ENCODE peak calls at places on chromosomes 11 and 22, in four cellular contexts. D, L, A and N are unnamed samples.

GRCh38 chr22:22357024-22357868 is 112.7 kb downstream of the VPREB1 start:
- DNase-seq in D (peak; percentile 57), L (peak; percentile 64), A (peak; percentile 44), N (peak; percentile 67)

GRCh38 chr11:128598755-128599154 is 11.4 kb upstream of the ETS1 start:
- DNase-seq in D (no peak), L (no peak), A (no peak), N (no peak)

GRCh38 chr22:36234919-36235318 is 4.4 kb downstream of the APOL2 start:
- DNase-seq in D (no peak), L (no peak), A (no peak), N (no peak)

GRCh38 chr11:102810943-102811528 is 13.1 kb upstream of the MMP1 start:
- DNase-seq in D (no peak), L (no peak), A (no peak), N (no peak)

GRCh38 chr11:102199673-102200072 is 89.4 kb downstream of the YAP1 start:
- DNase-seq in D (no peak), L (no peak), A (no peak), N (no peak)

GRCh38 chr22:17990167-17990566 is 34.2 kb downstream of the MICAL3 start:
- DNase-seq in D (no peak), L (no peak), A (no peak), N (no peak)

GRCh38 chr11:77381749-77382693 is 80.5 kb upstream of the GDPD4 start:
- DNase-seq in D (no peak), L (no peak), A (no peak), N (no peak)

GRCh38 chr11:108609681-108610080 is 16.1 kb upstream of the EXPH5 start:
- DNase-seq in D (no peak), L (no peak), A (no peak), N (no peak)

GRCh38 chr11:69902337-69902736 is 83.1 kb upstream of the FGF3 start:
- DNase-seq in D (no peak), L (no peak), A (no peak), N (no peak)

GRCh38 chr22:48084041-48084748 is 1321.7 kb downstream of the TBC1D22A start:
- DNase-seq in D (no peak), L (no peak), A (no peak), N (no peak)

GRCh38 chr11:61645179-61645868 is 34.9 kb upstream of the DAGLA start:
- DNase-seq in D (no peak), L (peak; percentile 43), A (no peak), N (no peak)

GRCh38 chr11:12139144-12139881 is 28.9 kb downstream of the MICAL2 start:
- DNase-seq in D (no peak), L (no peak), A (no peak), N (peak; percentile 75)

GRCh38 chr11:2730323-2731284 is 30.8 kb upstream of the KCNQ1OT1 start:
- DNase-seq in D (no peak), L (no peak), A (no peak), N (no peak)

GRCh38 chr11:99554232-99554903 is 533.6 kb downstream of the CNTN5 start:
- DNase-seq in D (no peak), L (no peak), A (no peak), N (no peak)

GRCh38 chr11:69344570-69345145 is 50.7 kb downstream of the MYEOV start:
- DNase-seq in D (no peak), L (no peak), A (no peak), N (peak; percentile 28)

GRCh38 chr11:112756166-112756565 is 205.1 kb upstream of the NCAM1 start:
- DNase-seq in D (no peak), L (no peak), A (no peak), N (no peak)

GRCh38 chr22:40666151-40666848 is 13.0 kb upstream of the MCHR1 start:
- DNase-seq in D (no peak), L (peak; percentile 61), A (no peak), N (peak; percentile 72)

GRCh38 chr11:10325398-10326079 is 20.7 kb downstream of the ADM start:
- DNase-seq in D (no peak), L (no peak), A (no peak), N (no peak)

GRCh38 chr22:39908737-39909136 is 7.9 kb downstream of the GRAP2 start:
- DNase-seq in D (no peak), L (no peak), A (no peak), N (no peak)

GRCh38 chr11:67238894-67239794 is 27.1 kb upstream of the GRK2 start:
- DNase-seq in D (no peak), L (no peak), A (no peak), N (no peak)

GRCh38 chr11:22926341-22926740 is 66.1 kb upstream of the CCDC179 start:
- DNase-seq in D (no peak), L (no peak), A (no peak), N (no peak)

GRCh38 chr11:22923561-22923960 is 63.3 kb upstream of the CCDC179 start:
- DNase-seq in D (no peak), L (no peak), A (no peak), N (no peak)

GRCh38 chr11:22927793-22928192 is 67.5 kb upstream of the CCDC179 start:
- DNase-seq in D (no peak), L (no peak), A (no peak), N (no peak)

GRCh38 chr11:22920939-22921565 is 60.8 kb upstream of the CCDC179 start:
- DNase-seq in D (no peak), L (no peak), A (no peak), N (no peak)

GRCh38 chr11:22922672-22923071 is 62.4 kb upstream of the CCDC179 start:
- DNase-seq in D (no peak), L (no peak), A (no peak), N (no peak)
- H3K4me3 ChIP-seq in D (no peak overlapping the region), L (no peak overlapping the region), A (no peak overlapping the region), N (peak overlapping the region; percentile 26)

GRCh38 chr22:49747130-49747529 is 80.5 kb downstream of the BRD1 start:
- DNase-seq in D (no peak), L (no peak), A (no peak), N (no peak)

GRCh38 chr22:49747705-49748104 is 80.0 kb downstream of the BRD1 start:
- DNase-seq in D (no peak), L (no peak), A (no peak), N (no peak)

GRCh38 chr22:49749885-49750510 is 77.7 kb downstream of the BRD1 start:
- DNase-seq in D (no peak), L (no peak), A (no peak), N (no peak)

GRCh38 chr22:49748514-49748913 is 79.2 kb downstream of the BRD1 start:
- DNase-seq in D (no peak), L (no peak), A (no peak), N (no peak)

GRCh38 chr22:49749227-49749626 is 78.4 kb downstream of the BRD1 start:
- DNase-seq in D (no peak), L (no peak), A (no peak), N (no peak)
- H3K27me3 ChIP-seq in D (peaks cover 13% of the 10 kb centered on the region), L (peaks cover 57% of the 10 kb centered on the region), A (no peaks in the 10 kb centered on the region), N (peaks cover 29% of the 10 kb centered on the region)

DNA sequence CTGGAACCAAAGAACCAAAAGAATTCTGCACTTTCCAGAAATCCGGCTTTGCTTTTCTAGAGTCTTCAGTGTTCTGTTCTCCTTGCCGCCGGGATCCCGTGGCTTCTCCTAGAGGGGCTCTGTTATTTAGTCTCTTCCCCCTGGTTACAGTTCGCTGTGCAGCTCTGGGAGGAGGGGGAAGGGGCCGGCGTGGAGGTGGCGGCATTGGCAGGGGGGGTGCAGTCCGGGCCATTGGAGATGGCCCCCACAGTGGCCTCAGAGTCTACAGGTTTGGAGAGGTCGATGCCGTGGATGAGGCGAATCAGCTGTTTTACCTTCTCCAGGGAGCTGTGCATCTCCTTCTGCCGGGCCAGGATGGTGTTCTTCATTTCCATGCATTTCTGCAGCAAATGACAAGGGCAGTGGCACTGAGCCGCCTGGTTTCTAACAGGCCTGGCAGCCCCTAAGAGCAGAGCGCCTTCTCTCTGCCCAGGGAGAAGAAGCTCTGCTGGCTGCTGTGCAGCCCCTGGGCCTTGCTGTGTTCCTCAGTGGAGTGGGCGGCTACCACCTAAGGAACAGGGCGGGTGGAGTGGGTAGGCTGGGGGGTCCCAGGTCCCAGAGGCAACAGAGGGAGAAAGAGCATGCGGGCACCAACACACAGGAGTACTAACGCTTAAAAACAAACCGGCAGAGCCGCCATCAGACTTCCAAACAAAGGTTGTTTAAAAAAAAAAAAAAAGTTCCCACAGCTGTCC is 11.6 kb downstream of the LARGE2 start:
- DNase-seq in D (no peak), L (no peak), A (no peak), N (peak; percentile 48)
- H3K4me3 ChIP-seq in D (no peak overlapping the region), L (no peak overlapping the region), A (no peak overlapping the region), N (no peak overlapping the region)

GRCh38 chr11:1349074-1349931 is 39.9 kb upstream of the TOLLIP start:
- DNase-seq in D (no peak), L (no peak), A (no peak), N (no peak)
- H3K27me3 ChIP-seq in D (peaks cover 8% of the 10 kb centered on the region), L (peaks cover 36% of the 10 kb centered on the region), A (no peaks in the 10 kb centered on the region), N (no peaks in the 10 kb centered on the region)

DNA sequence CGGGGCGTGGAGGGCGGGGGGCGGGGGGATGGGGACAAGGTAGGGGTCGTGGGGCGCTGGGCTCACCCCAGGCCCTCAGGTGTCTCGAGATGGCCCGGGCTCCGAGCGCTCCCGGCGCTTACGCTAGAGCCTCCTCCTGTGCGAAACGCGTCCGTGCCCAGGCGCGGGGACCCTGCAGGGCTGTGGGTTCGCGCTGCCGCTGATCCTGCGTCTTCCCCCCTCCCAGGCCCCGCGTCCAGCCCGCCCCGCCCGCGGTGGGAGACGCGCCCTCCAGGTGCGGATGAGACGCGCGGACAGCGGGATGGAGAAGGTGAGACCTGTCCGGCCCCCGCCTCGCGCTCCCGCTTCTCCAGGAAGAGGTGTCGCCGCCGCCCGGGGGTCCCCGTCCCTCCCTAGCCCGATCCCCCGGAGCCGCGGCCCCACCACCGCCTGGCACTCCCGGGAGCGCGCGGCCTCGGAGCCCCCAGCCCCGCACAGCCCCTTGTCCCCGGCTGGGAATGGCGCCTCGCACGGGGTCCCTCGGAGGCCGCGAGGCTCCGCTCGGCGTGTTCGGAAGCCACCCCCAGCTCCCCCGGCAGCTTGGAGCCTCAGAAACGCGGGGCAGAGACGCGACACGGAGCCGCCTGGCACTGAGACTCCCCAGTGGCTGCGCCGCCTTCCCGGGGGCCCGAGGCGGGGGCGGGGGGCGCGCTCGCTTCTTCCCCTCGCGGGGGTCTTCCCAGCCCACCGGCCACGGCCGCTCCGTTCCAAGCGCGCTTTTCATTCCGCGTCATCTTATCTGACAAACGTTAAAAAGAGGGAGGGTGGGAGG is 27.6 kb upstream of the TOLLIP start:
- DNase-seq in D (peak; percentile 62), L (peak; percentile 43), A (no peak), N (no peak)
- H3K4me3 ChIP-seq in D (peak overlapping the region; percentile 53), L (peak overlapping the region; percentile 62), A (peak overlapping the region; percentile 47), N (peak overlapping the region; percentile 76)

GRCh38 chr11:120106354-120106753 is 31.6 kb downstream of the TRIM29 start:
- DNase-seq in D (no peak), L (no peak), A (no peak), N (no peak)
- H3K27me3 ChIP-seq in D (no peaks in the 10 kb centered on the region), L (peaks cover 69% of the 10 kb centered on the region), A (no peaks in the 10 kb centered on the region), N (no peaks in the 10 kb centered on the region)

DNA sequence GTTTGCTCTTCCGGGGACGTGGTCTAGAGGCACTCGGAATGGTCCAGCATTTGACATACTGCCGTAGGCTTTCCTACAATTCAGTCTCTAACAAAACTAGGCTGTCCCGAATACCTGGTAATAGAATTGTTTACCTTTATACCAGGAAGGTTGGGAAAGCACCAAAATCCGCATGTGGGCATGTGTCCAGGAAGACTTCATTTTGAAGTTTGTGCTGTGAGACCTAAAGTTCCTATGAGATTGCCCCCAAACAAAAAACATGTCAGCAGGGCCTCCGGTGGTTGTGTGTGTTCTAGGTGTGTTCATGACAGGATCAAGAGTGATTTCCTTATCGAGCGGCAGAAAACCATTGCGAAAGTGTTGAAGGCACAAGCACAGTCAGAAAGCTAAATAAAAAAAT is 26.1 kb downstream of the HSPA8 start:
- DNase-seq in D (no peak), L (no peak), A (no peak), N (peak; percentile 2)
- H3K4me3 ChIP-seq in D (no peak overlapping the region), L (no peak overlapping the region), A (no peak overlapping the region), N (no peak overlapping the region)

GRCh38 chr22:49621601-49622210 is 206.0 kb downstream of the BRD1 start:
- DNase-seq in D (no peak), L (peak; percentile 3), A (no peak), N (no peak)
- H3K27me3 ChIP-seq in D (no peaks in the 10 kb centered on the region), L (peaks cover 52% of the 10 kb centered on the region), A (no peaks in the 10 kb centered on the region), N (no peaks in the 10 kb centered on the region)

GRCh38 chr11:114301927-114302326 is 5.7 kb downstream of the NNMT start:
- DNase-seq in D (no peak), L (no peak), A (no peak), N (no peak)
- H3K4me3 ChIP-seq in D (no peak overlapping the region), L (no peak overlapping the region), A (no peak overlapping the region), N (peak overlapping the region; percentile 60)